ENCODE peak calls at places on chromosomes 1 and 21, in eight cellular contexts. P is Peyer's patch; B is tibial nerve; S is endothelial cell; C is IMR-90; N is tibial artery; Z is ovary; E is CD4-positive, alpha-beta T cell. O is an unnamed sample.

GRCh38 chr1:36092166-36092797 is 3.6 kb downstream of the ADPRS start:
- DNase-seq in B (no peak), P (no peak), N (peak; percentile 42), Z (peak; percentile 17), S (no peak), E (no peak), C (no peak), O (no peak)

GRCh38 chr21:46111857-46112730 is 14.2 kb downstream of the COL6A2 start:
- DNase-seq in C (no peak), B (peak; percentile 9), S (peak; percentile 3), P (peak; percentile 34), N (no peak), Z (peak; percentile 42), E (no peak), O (no peak)

GRCh38 chr1:119964673-119965363 is 68.5 kb upstream of the ADAM30 start:
- DNase-seq in Z (no peak), B (no peak), E (no peak), S (no peak), N (no peak), C (peak; percentile 81), P (no peak), O (no peak)

GRCh38 chr1:98035587-98035986 is 114.8 kb upstream of the DPYD start:
- DNase-seq in P (no peak), N (no peak), S (no peak), B (no peak), Z (no peak), E (no peak), C (no peak), O (no peak)

GRCh38 chr1:19344372-19344810 is 32.3 kb downstream of the SLC66A1 start:
- DNase-seq in Z (peak; percentile 78), N (peak; percentile 73), S (peak; percentile 73), C (peak; percentile 28), E (peak; percentile 33), P (peak; percentile 79), B (peak; percentile 65), O (peak; percentile 49)

GRCh38 chr1:41902125-41902524 is 16.6 kb downstream of the HIVEP3 start:
- DNase-seq in E (no peak), P (no peak), Z (no peak), S (peak; percentile 17), C (peak; percentile 73), B (no peak), N (no peak), O (no peak)

GRCh38 chr1:65992160-65993046 is 199.7 kb downstream of the PDE4B start:
- DNase-seq in C (no peak), B (no peak), S (no peak), P (no peak), N (no peak), E (no peak), Z (no peak), O (no peak)

GRCh38 chr21:31514598-31514997 is 144.9 kb upstream of the SOD1 start:
- DNase-seq in C (no peak), S (peak; percentile 21), N (no peak), Z (no peak), P (no peak), B (peak; percentile 35), E (no peak), O (no peak)

GRCh38 chr1:89673251-89673650 is 40.3 kb downstream of the LRRC8C start:
- DNase-seq in Z (no peak), E (no peak), S (no peak), P (no peak), N (no peak), B (no peak), C (no peak), O (peak; percentile 34)

GRCh38 chr1:214446772-214447556 is 104.4 kb downstream of the PTPN14 start:
- DNase-seq in S (no peak), C (peak; percentile 93), Z (no peak), N (no peak), P (no peak), E (no peak), B (no peak), O (peak; percentile 97)

GRCh38 chr1:216621536-216621935 is 101.7 kb downstream of the ESRRG start:
- DNase-seq in B (no peak), S (no peak), C (no peak), E (no peak), Z (no peak), N (no peak), P (no peak), O (no peak)

GRCh38 chr1:226979115-226979516 is 39.0 kb downstream of the COQ8A start:
- DNase-seq in S (no peak), N (no peak), Z (peak; percentile 20), E (no peak), C (no peak), P (no peak), B (no peak), O (no peak)

GRCh38 chr1:111202707-111203623 is 2.5 kb upstream of the DENND2D start:
- DNase-seq in N (no peak), B (no peak), C (no peak), S (no peak), E (no peak), P (no peak), Z (no peak), O (no peak)

GRCh38 chr1:111204923-111205723 is 4.7 kb upstream of the DENND2D start:
- DNase-seq in N (no peak), C (no peak), P (no peak), S (no peak), B (no peak), Z (no peak), E (no peak), O (no peak)

GRCh38 chr1:111203681-111204210 is 3.3 kb upstream of the DENND2D start:
- DNase-seq in Z (peak; percentile 52), S (no peak), E (peak; percentile 67), N (peak; percentile 81), P (peak; percentile 92), B (peak; percentile 23), C (no peak), O (peak; percentile 31)

GRCh38 chr1:111205724-111206070 is 5.3 kb upstream of the DENND2D start:
- DNase-seq in E (no peak), Z (no peak), P (no peak), B (no peak), S (no peak), N (no peak), C (peak; percentile 76), O (peak; percentile 40)

GRCh38 chr1:111204211-111204883 is 3.9 kb upstream of the DENND2D start:
- DNase-seq in P (peak; percentile 95), Z (peak; percentile 57), B (no peak), S (no peak), E (peak; percentile 51), C (no peak), N (peak; percentile 71), O (no peak)
- TF ChIP-seq CTCF in P (peak; percentile 12), Z (no peak), B (no peak), S (no peak), E (peak; percentile 16), C (no peak), N (no peak), O (no peak)

GRCh38 chr21:15764878-15765277 is 35.1 kb downstream of the USP25 start:
- DNase-seq in Z (no peak), C (no peak), P (no peak), N (no peak), B (no peak), E (no peak), S (no peak), O (no peak)
- TF ChIP-seq CTCF in Z (no peak), C (no peak), P (no peak), N (no peak), B (no peak), E (no peak), S (no peak), O (no peak)

DNA sequence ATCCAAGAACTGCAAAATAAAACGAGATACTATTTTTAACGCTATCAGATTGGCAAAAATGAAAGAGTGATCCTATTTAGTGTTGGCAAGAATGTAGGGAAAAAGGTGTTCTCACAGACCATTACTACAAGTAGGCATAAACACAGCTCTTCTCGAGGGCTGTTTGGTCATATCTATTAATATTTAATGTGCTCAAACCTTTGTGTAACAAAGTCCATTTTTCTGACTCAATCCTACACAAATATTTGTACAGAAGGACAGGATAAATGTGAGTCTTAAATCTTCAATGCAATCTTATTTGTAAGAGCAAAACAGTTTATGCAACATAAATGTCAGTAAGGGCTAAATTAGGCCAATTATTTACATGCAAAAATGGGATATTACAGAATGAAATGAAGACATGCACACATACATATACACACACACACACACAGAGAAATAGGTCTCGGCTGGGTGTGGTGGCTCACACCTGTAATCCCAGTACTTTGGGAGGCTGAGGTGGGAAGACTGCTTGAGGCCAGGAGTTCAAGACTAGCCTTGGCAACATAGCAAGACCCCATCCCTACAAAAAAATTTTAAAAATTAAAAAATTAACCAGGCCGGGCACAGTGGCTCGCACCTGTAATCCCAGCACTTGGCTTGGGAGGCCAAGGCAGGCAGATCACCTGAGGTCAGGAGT is 17.7 kb downstream of the DHCR24 start:
- DNase-seq in N (peak; percentile 2), P (no peak), Z (no peak), S (no peak), E (no peak), C (no peak), B (no peak), O (no peak)
- TF ChIP-seq CTCF in N (no peak), P (no peak), Z (no peak), S (no peak), E (no peak), C (no peak), B (no peak), O (no peak)

DNA sequence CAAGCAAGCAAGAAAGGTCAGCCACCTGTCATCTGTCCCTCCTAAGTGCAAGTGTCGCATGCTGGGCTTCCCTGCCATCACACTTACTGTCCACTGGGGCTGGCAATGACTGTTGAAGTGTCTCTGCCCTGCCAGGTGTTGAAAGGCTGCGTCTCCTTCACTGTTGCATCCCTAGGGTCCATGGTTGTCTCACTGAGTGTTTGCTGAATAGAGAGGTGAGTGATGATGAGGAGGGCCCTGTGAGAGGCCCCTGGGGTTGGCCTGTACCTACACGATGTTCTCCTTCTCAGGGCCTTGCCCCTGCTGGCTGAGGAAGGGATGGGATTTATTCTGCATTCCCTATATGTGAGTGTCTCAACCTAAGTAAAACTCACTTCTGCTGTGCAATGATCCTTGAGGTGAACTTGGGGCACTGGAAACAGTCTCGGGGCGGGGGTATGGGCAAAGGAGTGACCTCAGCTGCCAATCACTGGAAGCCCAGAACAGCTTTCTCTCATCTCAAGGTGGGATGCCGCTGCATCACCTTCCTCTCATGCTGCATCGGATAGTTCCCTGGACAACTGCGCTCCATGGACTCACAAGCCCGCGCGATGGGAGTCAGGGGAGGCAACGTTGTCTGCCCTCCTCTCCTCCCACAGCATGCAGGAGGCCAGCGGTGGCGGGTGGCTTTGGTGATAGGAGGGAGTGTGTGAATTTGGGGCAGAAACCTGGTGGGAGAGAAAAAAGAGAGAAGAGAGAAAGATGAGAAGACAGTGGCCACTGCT is 35.9 kb upstream of the SOX13 start:
- DNase-seq in Z (no peak), N (no peak), S (no peak), P (no peak), B (no peak), E (no peak), C (no peak), O (no peak)
- TF ChIP-seq CTCF in Z (no peak), N (no peak), S (no peak), P (no peak), B (no peak), E (no peak), C (no peak), O (peak; percentile 17)